ENCODE peak calls at places on chromosomes 2 and 18, in ten cellular contexts. D is NCI-H748 treated with DMSO at 0.1 percent for 48 hours; A is NCI-H524; K is T-helper 1 cell; M is HEK293T; F is occipital lobe; W is activated CD8-positive, alpha-beta memory T cell treated with anti-CD3 and anti-CD28 coated beads, Interleukin-2, amount 50 U/mL, for 48 hours; C is activated gamma-delta T cell treated with anti-CD3 and anti-CD28 coated beads, Interleukin-2, amount 50 U/mL, for 16 hours; V is lower lobe of right lung; J is MCF 10A. E is an unnamed sample.

GRCh38 chr2:143481231-143481613 is 352.0 kb downstream of the ARHGAP15 start:
- DNase-seq in W (no peak), D (no peak), K (no peak), J (no peak), A (no peak), F (no peak), M (no peak), C (no peak), V (no peak), E (no peak)

GRCh38 chr2:11788725-11789124 is 42.3 kb downstream of the LPIN1 start:
- DNase-seq in K (no peak), M (no peak), A (no peak), W (peak; percentile 40), F (no peak), V (no peak), J (no peak), D (no peak), C (no peak), E (peak; percentile 67)

GRCh38 chr18:45920367-45920766 is 46.8 kb downstream of the EPG5 start:
- DNase-seq in M (no peak), F (peak; percentile 3), K (no peak), A (peak; percentile 52), C (no peak), D (no peak), V (peak; percentile 77), J (peak; percentile 97), W (no peak), E (peak; percentile 91)

GRCh38 chr2:219560037-219560892 is 11.1 kb downstream of the OBSL1 start:
- DNase-seq in M (peak; percentile 52), J (no peak), K (no peak), V (no peak), C (no peak), D (no peak), F (no peak), W (peak; percentile 59), A (no peak), E (no peak)

GRCh38 chr2:235587202-235587601 is 93.4 kb downstream of the AGAP1 start:
- DNase-seq in A (peak; percentile 54), K (no peak), W (no peak), M (no peak), J (no peak), C (no peak), V (no peak), D (no peak), F (no peak), E (no peak)

GRCh38 chr2:28665041-28665704 is 86.5 kb upstream of the PPP1CB start:
- DNase-seq in F (peak; percentile 51), K (no peak), C (no peak), M (no peak), J (peak; percentile 30), D (no peak), A (no peak), V (peak; percentile 60), W (no peak), E (no peak)

GRCh38 chr2:23601301-23601965 is 216.5 kb downstream of the KLHL29 start:
- DNase-seq in K (no peak), W (no peak), M (no peak), J (no peak), C (no peak), D (no peak), A (no peak), V (peak; percentile 16), F (no peak), E (no peak)

GRCh38 chr2:45406626-45407025 is 204.4 kb downstream of the SRBD1 start:
- DNase-seq in F (no peak), W (no peak), A (no peak), J (peak; percentile 10), V (no peak), K (no peak), C (no peak), D (no peak), M (no peak), E (no peak)

GRCh38 chr2:118047273-118047898 is 33.5 kb upstream of the CCDC93 start:
- DNase-seq in A (no peak), J (peak; percentile 44), W (no peak), V (no peak), M (no peak), C (no peak), F (no peak), K (no peak), D (no peak), E (no peak)

GRCh38 chr2:9247786-9248185 is 41.2 kb downstream of the ASAP2 start:
- DNase-seq in M (no peak), F (no peak), A (peak; percentile 91), K (no peak), J (no peak), W (no peak), C (no peak), V (no peak), D (peak; percentile 11), E (no peak)

GRCh38 chr18:79872852-79873444 is 75.2 kb downstream of the KCNG2 start:
- DNase-seq in K (no peak), C (no peak), V (no peak), F (no peak), M (no peak), J (no peak), D (no peak), A (no peak), W (peak; percentile 34), E (peak; percentile 80)

GRCh38 chr18:79796016-79796415 is 1.7 kb upstream of the KCNG2 start:
- DNase-seq in M (no peak), W (no peak), A (no peak), K (no peak), C (no peak), D (no peak), J (peak; percentile 22), V (no peak), F (no peak), E (no peak)

GRCh38 chr2:139218181-139218580 is 438.0 kb upstream of the NXPH2 start:
- DNase-seq in C (no peak), M (no peak), F (no peak), V (no peak), J (no peak), W (no peak), A (no peak), K (no peak), D (no peak), E (no peak)

GRCh38 chr2:147925886-147926285 is 81.1 kb downstream of the ACVR2A start:
- DNase-seq in F (no peak), M (no peak), D (no peak), V (no peak), W (no peak), C (no peak), K (no peak), J (no peak), A (no peak), E (no peak)

E was measured in mesenteric fat pad.